ENCODE peak calls at places on chromosomes 7 and 10, in six cellular contexts. L is body of pancreas, D is PC-9, E is dorsolateral prefrontal cortex, B is right atrium auricular region, W is cardiac muscle cell. J is an unnamed sample.

GRCh38 chr10:13834581-13835286 is 248.0 kb downstream of the PRPF18 start:
- DNase-seq in L (peak; percentile 59), D (no peak), E (no peak), B (peak; percentile 72), W (peak; percentile 68), J (no peak)

GRCh38 chr10:108957681-108958080 is 965.6 kb downstream of the XPNPEP1 start:
- DNase-seq in L (peak; percentile 17), D (no peak), E (no peak), B (no peak), W (peak; percentile 27), J (no peak)

GRCh38 chr10:125742465-125742864 is 23.0 kb downstream of the EDRF1 start:
- DNase-seq in L (no peak), D (no peak), E (no peak), B (no peak), W (peak; percentile 3), J (no peak)

GRCh38 chr7:20998309-20998708 is 211.6 kb upstream of the SP8 start:
- DNase-seq in L (no peak), D (no peak), E (no peak), B (no peak), W (no peak), J (no peak)

GRCh38 chr7:31335889-31336201 is 4.7 kb downstream of the NEUROD6 start:
- DNase-seq in L (no peak), D (no peak), E (no peak), B (no peak), W (no peak), J (no peak)

GRCh38 chr7:468141-468540 is 51.5 kb downstream of the PDGFA start:
- DNase-seq in L (no peak), D (no peak), E (no peak), B (no peak), W (no peak), J (no peak)

GRCh38 chr7:122256036-122256805 is 48.3 kb downstream of the FEZF1 start:
- DNase-seq in L (no peak), D (no peak), E (no peak), B (no peak), W (no peak), J (no peak)

GRCh38 chr10:77500754-77501151 is 136.9 kb downstream of the KCNMA1 start:
- DNase-seq in L (no peak), D (no peak), E (no peak), B (no peak), W (no peak), J (no peak)

GRCh38 chr7:135259702-135260101 is 26.1 kb downstream of the STRA8 start:
- DNase-seq in L (no peak), D (no peak), E (no peak), B (no peak), W (no peak), J (no peak)

GRCh38 chr10:103921248-103921647 is 3.3 kb upstream of the STN1 start:
- DNase-seq in L (no peak), D (no peak), E (no peak), B (no peak), W (no peak), J (no peak)
- H3K27ac ChIP-seq in L (no peak overlapping the region), D (no peak overlapping the region), E (no peak overlapping the region), B (no peak overlapping the region), W (no peak overlapping the region), J (no peak overlapping the region)

DNA sequence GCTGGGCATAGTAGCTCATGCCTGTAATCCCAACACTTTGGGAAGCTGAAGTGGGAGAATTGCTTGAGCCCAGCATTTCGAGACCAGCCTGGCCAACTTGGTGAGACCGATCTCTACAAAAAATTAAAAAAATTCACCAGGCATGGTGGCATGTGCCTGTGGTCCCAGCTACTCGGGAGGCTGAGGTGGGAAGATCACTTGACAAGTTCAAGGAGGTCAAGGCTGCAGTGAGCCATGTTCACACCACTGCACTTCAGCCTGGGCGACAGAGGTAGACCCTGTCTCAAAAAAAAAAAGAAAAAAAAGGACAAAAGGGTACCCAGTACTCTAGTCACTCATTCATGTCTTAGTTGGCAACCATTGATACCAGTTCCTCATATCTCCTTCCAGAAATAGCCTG is 5.3 kb downstream of the ABCC2 start:
- DNase-seq in L (no peak), D (no peak), E (no peak), B (no peak), W (no peak), J (no peak)
- H3K27ac ChIP-seq in L (no peak overlapping the region), D (no peak overlapping the region), E (no peak overlapping the region), B (peak overlapping the region; percentile 4), W (no peak overlapping the region), J (no peak overlapping the region)

DNA sequence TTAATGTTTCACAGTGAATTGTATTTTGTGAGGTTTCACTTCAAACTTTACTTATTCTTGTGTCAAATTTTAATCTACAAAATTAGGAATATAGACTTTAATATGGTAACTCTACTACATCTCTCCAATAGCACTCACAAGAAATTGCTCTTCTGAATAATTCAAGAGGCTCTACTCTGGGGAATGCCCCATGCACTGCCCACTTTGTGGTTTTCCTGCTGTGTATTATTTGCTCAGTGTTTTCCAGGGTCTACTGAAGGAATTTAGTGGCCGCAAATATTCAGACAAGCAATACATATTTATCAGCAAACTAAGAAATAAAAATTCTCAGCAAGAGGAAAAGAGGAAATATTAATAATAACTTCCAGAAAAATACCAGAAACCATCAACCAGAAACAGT is 611.4 kb downstream of the TNS3 start:
- DNase-seq in L (no peak), D (no peak), E (no peak), B (no peak), W (no peak), J (no peak)
- H3K27ac ChIP-seq in L (peak overlapping the region; percentile 75), D (no peak overlapping the region), E (no peak overlapping the region), B (no peak overlapping the region), W (no peak overlapping the region), J (no peak overlapping the region)

DNA sequence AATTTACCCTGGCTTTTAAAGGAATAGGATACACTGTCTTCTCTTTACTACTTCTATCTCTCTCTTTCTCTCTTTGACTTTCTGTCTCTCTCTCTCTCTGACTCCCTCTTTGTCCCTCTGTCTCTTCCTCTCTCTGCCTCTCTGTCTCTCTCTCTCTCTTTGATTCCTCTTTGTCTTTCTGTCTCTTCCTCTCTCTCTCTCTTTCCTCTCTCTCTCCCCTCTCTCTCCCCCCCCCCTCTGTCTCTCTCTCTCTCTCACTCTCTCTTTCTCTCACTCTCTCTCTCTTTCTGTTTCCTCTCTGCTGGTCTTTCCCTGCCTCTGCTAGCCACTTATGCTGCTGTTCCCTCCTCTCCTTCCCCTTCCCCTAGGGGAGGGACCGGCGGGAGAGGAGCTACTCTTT is 149.0 kb downstream of the LYZL1 start:
- DNase-seq in L (no peak), D (no peak), E (no peak), B (no peak), W (no peak), J (no peak)
- H3K27ac ChIP-seq in L (no peak overlapping the region), D (no peak overlapping the region), E (no peak overlapping the region), B (no peak overlapping the region), W (no peak overlapping the region), J (no peak overlapping the region)

GRCh38 chr7:4134631-4135030 is 547.5 kb upstream of the FOXK1 start:
- DNase-seq in L (peak; percentile 75), D (no peak), E (no peak), B (no peak), W (no peak), J (no peak)

GRCh38 chr7:4133491-4134044 is 548.5 kb upstream of the FOXK1 start:
- DNase-seq in L (no peak), D (no peak), E (no peak), B (no peak), W (no peak), J (no peak)

GRCh38 chr7:4136036-4136435 is 546.1 kb upstream of the FOXK1 start:
- DNase-seq in L (peak; percentile 30), D (no peak), E (no peak), B (no peak), W (no peak), J (no peak)

GRCh38 chr7:4132221-4132620 is 549.9 kb upstream of the FOXK1 start:
- DNase-seq in L (no peak), D (no peak), E (no peak), B (no peak), W (no peak), J (no peak)

DNA sequence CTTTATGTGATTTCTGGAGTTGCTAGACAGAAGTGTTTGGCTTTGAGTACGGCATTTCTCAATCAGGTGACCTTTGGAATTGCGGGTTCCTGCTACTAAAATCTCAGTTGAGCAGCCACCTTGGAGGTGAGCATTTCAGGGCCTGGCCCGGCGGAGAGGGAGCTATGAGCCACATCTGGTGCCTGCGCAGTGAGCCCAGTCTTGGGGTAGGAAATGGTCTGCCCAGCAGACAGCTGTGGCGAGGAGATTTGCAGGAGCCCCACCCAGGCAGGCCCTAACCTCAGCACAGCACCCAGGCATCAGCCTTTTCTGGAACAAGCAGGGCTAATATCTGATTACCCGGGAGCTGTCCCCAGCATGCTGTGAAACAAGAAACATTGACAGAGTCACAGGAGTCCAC is 547.9 kb upstream of the FOXK1 start:
- DNase-seq in L (peak; percentile 43), D (no peak), E (no peak), B (no peak), W (no peak), J (no peak)
- H3K27ac ChIP-seq in L (peak overlapping the region; percentile 74), D (no peak overlapping the region), E (no peak overlapping the region), B (peak overlapping the region; percentile 9), W (no peak overlapping the region), J (no peak overlapping the region)

DNA sequence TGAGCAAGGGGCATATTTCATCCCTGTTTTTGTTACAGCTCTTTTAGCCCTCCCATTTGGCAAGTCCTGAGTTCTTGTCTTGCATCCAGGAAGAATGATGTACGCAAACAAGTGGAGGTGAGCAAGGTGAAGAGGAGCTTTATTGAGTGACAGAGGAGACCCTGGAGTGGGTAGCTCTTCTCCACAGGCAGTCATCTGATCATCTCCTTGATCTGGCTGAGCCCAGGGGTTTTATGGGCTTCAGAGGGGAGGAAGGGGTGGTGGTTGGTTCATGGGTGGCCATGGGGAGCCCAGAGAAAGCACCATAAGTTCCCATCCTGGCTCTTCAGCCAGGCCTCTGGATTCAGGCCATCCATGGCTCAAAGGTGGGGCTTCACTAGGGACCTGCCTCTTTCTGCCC is 21.9 kb downstream of the STEAP1 start:
- DNase-seq in L (no peak), D (no peak), E (no peak), B (no peak), W (no peak), J (no peak)
- H3K27ac ChIP-seq in L (no peak overlapping the region), D (no peak overlapping the region), E (peak overlapping the region; percentile 28), B (no peak overlapping the region), W (no peak overlapping the region), J (no peak overlapping the region)

DNA sequence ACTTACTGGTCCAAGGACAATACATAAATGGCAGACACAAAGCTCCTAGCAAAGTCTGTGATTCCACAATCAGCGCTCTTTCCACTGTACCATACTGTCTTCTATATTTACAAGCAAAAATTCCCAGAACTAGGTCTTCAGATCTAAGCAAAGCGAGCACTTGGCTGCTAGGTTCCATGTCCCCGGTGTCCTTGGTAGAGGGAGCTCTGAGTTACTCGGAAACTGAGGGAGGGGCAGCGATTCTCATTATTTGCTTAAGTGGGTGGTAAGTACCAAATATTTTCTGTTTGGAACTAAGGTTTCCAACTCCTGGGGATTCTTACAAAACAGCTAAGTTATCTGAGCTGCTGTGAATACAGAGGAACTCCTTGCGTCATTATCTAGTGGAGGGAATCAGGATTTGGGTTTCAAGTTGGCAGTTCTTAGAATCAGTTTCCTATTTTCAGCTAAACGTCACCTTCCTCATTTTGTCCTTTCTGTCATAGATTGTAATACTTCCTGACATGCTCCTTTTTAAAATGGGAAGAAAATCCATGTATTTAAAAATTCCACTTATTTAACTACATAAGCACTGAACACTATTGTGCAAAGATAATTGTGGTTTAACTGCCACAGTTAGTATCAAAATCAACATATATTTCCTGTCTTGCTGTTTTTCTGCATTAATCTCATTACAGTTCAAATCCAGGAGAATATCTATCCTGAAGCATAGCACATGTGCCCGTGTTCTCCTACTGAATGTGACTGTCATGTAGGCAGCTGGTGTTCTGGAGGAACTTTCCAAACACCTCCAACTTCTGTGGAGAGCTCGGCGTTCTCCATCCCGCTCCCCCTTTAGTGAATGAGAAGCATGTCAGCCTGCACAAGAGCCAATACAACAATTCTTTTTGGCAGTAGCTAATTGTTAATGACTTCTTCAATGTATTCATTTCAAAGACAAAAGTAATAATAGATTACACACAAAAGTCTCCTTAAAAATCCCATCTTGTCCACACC is 76.6 kb upstream of the IKZF1 start:
- DNase-seq in L (no peak), D (no peak), E (no peak), B (no peak), W (no peak), J (no peak)
- H3K27ac ChIP-seq in L (no peak overlapping the region), D (no peak overlapping the region), E (no peak overlapping the region), B (no peak overlapping the region), W (no peak overlapping the region), J (peak overlapping the region; percentile 38)